ENCODE peak calls at places on chromosomes 13 and 19, in six cellular contexts. B is NCI-H1105; A is stimulated activated CD4-positive, alpha-beta T cell treated with anti-CD3 and anti-CD28 coated beads, Interleukin-1b, Interleukin-23, amount 100 ng/mL, for 4 hours; T is CMK; F is NCI-H1092 treated with DMSO at 0.1 percent for 48 hours; M is CD8-positive, alpha-beta memory T cell. X is an unnamed sample.

GRCh38 chr13:58964048-58964447 is 1199.7 kb downstream of the DIAPH3 start:
- DNase-seq in B (no peak), A (no peak), T (no peak), F (no peak), M (no peak), X (no peak)

GRCh38 chr13:42001580-42001979 is 40.7 kb upstream of the VWA8 start:
- DNase-seq in B (no peak), A (no peak), T (no peak), F (no peak), M (no peak), X (no peak)

GRCh38 chr13:114282143-114282685 is 813 bp downstream of the UPF3A start:
- DNase-seq in B (peak; percentile 56), A (peak; percentile 56), T (no peak), F (peak; percentile 91), M (no peak), X (no peak)

GRCh38 chr13:25375727-25376358 is 4.1 kb downstream of the ATP8A2 start:
- DNase-seq in B (no peak), A (peak; percentile 22), T (no peak), F (peak; percentile 61), M (peak; percentile 18), X (no peak)

GRCh38 chr13:102132896-102133295 is 269.0 kb downstream of the FGF14 start:
- DNase-seq in B (no peak), A (no peak), T (no peak), F (peak; percentile 69), M (no peak), X (no peak)

GRCh38 chr19:4414144-4414799 is 11.8 kb downstream of the CHAF1A start:
- DNase-seq in B (no peak), A (no peak), T (no peak), F (no peak), M (no peak), X (no peak)

GRCh38 chr13:79398915-79399314 is 7.1 kb downstream of the RBM26 start:
- DNase-seq in B (no peak), A (no peak), T (no peak), F (no peak), M (no peak), X (no peak)

GRCh38 chr13:81142306-81142999 is 801.5 kb upstream of the SPRY2 start:
- DNase-seq in B (no peak), A (no peak), T (no peak), F (no peak), M (no peak), X (no peak)

GRCh38 chr13:45626731-45627374 is 11.3 kb upstream of the ERICH6B start:
- DNase-seq in B (no peak), A (no peak), T (no peak), F (no peak), M (no peak), X (no peak)

GRCh38 chr19:48625891-48626327 is 6.6 kb downstream of the SPHK2 start:
- DNase-seq in B (no peak), A (no peak), T (no peak), F (no peak), M (no peak), X (no peak)

GRCh38 chr13:48161530-48162179 is 66.8 kb upstream of the MED4 start:
- DNase-seq in B (no peak), A (no peak), T (peak; percentile 64), F (no peak), M (no peak), X (no peak)

GRCh38 chr19:34957830-34958751 is 5.9 kb downstream of the ZNF792 start:
- DNase-seq in B (no peak), A (no peak), T (no peak), F (no peak), M (no peak), X (no peak)

GRCh38 chr13:78598933-78599332 is 4.4 kb downstream of the POU4F1 start:
- DNase-seq in B (no peak), A (no peak), T (no peak), F (no peak), M (no peak), X (no peak)

GRCh38 chr13:112842343-112842856 is 126.6 kb upstream of the MCF2L start:
- DNase-seq in B (no peak), A (no peak), T (no peak), F (no peak), M (no peak), X (no peak)

GRCh38 chr13:75876371-75877050 is 240.4 kb downstream of the LMO7 start:
- DNase-seq in B (peak; percentile 14), A (peak; percentile 34), T (peak; percentile 58), F (peak; percentile 85), M (peak; percentile 42), X (peak; percentile 75)

GRCh38 chr13:95023405-95023804 is 277.8 kb downstream of the ABCC4 start:
- DNase-seq in B (peak; percentile 3), A (no peak), T (no peak), F (peak; percentile 29), M (no peak), X (no peak)

GRCh38 chr19:47155141-47155540 is 24.5 kb downstream of the SAE1 start:
- DNase-seq in B (no peak), A (no peak), T (no peak), F (no peak), M (no peak), X (no peak)

GRCh38 chr19:7970716-7971448 is 27.4 kb upstream of the TIMM44 start:
- DNase-seq in B (no peak), A (no peak), T (no peak), F (peak; percentile 17), M (no peak), X (no peak)

GRCh38 chr19:45451181-45451849 is 16.5 kb upstream of the FOSB start:
- DNase-seq in B (no peak), A (no peak), T (no peak), F (no peak), M (peak; percentile 77), X (no peak)

GRCh38 chr19:33638167-33639033 is 16.6 kb downstream of the CHST8 start:
- DNase-seq in B (peak; percentile 49), A (no peak), T (no peak), F (no peak), M (no peak), X (no peak)

GRCh38 chr13:20231839-20232555 is at the start of gene GJB6:
- DNase-seq in B (peak; percentile 7), A (peak; percentile 23), T (no peak), F (no peak), M (no peak), X (no peak)

GRCh38 chr19:10009714-10010224 is 535 bp downstream of the COL5A3 start:
- DNase-seq in B (no peak), A (peak; percentile 15), T (no peak), F (no peak), M (peak; percentile 19), X (no peak)

GRCh38 chr13:92136449-92137180 is 738.2 kb downstream of the GPC5 start:
- DNase-seq in B (no peak), A (no peak), T (no peak), F (no peak), M (no peak), X (no peak)

GRCh38 chr13:113207890-113208423 is 512 bp downstream of the PCID2 start:
- DNase-seq in B (peak; percentile 30), A (no peak), T (peak; percentile 11), F (peak; percentile 55), M (no peak), X (no peak)

GRCh38 chr13:21974741-21975140 is 303.9 kb downstream of the FGF9 start:
- DNase-seq in B (no peak), A (no peak), T (no peak), F (no peak), M (no peak), X (no peak)

GRCh38 chr19:17159466-17160393 is 55.4 kb upstream of the USE1 start:
- DNase-seq in B (no peak), A (no peak), T (no peak), F (no peak), M (no peak), X (no peak)

GRCh38 chr19:32258167-32258566 is 87.2 kb upstream of the ZNF507 start:
- DNase-seq in B (no peak), A (no peak), T (no peak), F (no peak), M (no peak), X (no peak)

GRCh38 chr13:73879346-73880020 is 254.7 kb downstream of the KLF12 start:
- DNase-seq in B (no peak), A (no peak), T (no peak), F (no peak), M (no peak), X (no peak)

GRCh38 chr13:59038824-59039223 is 1124.9 kb downstream of the DIAPH3 start:
- DNase-seq in B (no peak), A (no peak), T (no peak), F (peak; percentile 38), M (no peak), X (no peak)